ENCODE peak calls at places on chromosomes 4 and X, in five cellular contexts. D is NCI-H82; O is BJ; S is HS-5; U is effector memory CD4-positive, alpha-beta T cell. K is an unnamed sample.

GRCh38 chr4:147518846-147519767 is 38.2 kb downstream of the EDNRA start:
- DNase-seq in D (peak; percentile 71), O (no peak), U (peak; percentile 23), S (peak; percentile 33), K (no peak)

GRCh38 chr4:90727938-90728337 is 600.7 kb downstream of the CCSER1 start:
- DNase-seq in U (no peak), O (no peak), D (no peak), S (peak; percentile 34), K (no peak)

GRCh38 chr4:93617596-93617995 is 211.0 kb upstream of the ATOH1 start:
- DNase-seq in S (no peak), O (no peak), U (no peak), D (peak; percentile 50), K (no peak)

GRCh38 chr4:7303561-7303960 is 111.2 kb downstream of the SORCS2 start:
- DNase-seq in D (no peak), U (no peak), S (no peak), O (no peak), K (no peak)

GRCh38 chr4:2537011-2537830 is 774 bp downstream of the FAM193A start:
- DNase-seq in D (peak; percentile 45), U (peak; percentile 46), S (no peak), O (no peak), K (no peak)

GRCh38 chr4:74284074-74284473 is 24.2 kb upstream of the EPGN start:
- DNase-seq in O (peak; percentile 42), U (no peak), D (no peak), S (peak; percentile 68), K (peak; percentile 60)

GRCh38 chrX:24100713-24101112 is 46.0 kb downstream of the EIF2S3 start:
- DNase-seq in S (no peak), U (no peak), O (no peak), D (no peak), K (no peak)

GRCh38 chr4:5711479-5712184 is 631 bp downstream of the EVC start:
- DNase-seq in U (no peak), O (no peak), D (peak; percentile 40), S (no peak), K (no peak)

GRCh38 chrX:108271397-108271787 is 166.8 kb downstream of the COL4A6 start:
- DNase-seq in U (no peak), O (no peak), S (no peak), D (no peak), K (no peak)

GRCh38 chrX:150770623-150771022 is 77.4 kb downstream of the MTMR1 start:
- DNase-seq in D (peak; percentile 19), U (no peak), S (no peak), O (no peak), K (no peak)